ENCODE peak calls at places on chromosomes 5 and 9, in seven cellular contexts. R, C, O, Q, U, D and K are unnamed samples.

GRCh38 chr5:137146402-137146889 is 352.7 kb downstream of the SPOCK1 start:
- DNase-seq in O (no peak), C (peak), Q (no peak), U (peak), D (peak), R (no peak), K (no peak)

GRCh38 chr9:71721786-71722295 is 46.5 kb downstream of the CEMIP2 start:
- DNase-seq in C (no peak), O (no peak), Q (no peak), U (no peak), D (no peak), R (no peak), K (no peak)

GRCh38 chr5:370959-371810 is 49.7 kb downstream of the AHRR start:
- DNase-seq in C (peak), U (no peak), O (no peak), D (no peak), Q (no peak), R (peak), K (no peak)

GRCh38 chr9:114988962-114989599 is 58.7 kb upstream of the TNFSF8 start:
- DNase-seq in O (no peak), C (no peak), R (no peak), Q (no peak), D (no peak), U (no peak), K (peak)

GRCh38 chr9:112322701-112323377 is 10.6 kb downstream of the PTBP3 start:
- DNase-seq in Q (no peak), C (no peak), D (no peak), R (no peak), U (no peak), O (no peak), K (no peak)

GRCh38 chr5:115297043-115297442 is 589 bp upstream of the CCDC112 start:
- DNase-seq in U (peak), C (peak), D (no peak), O (no peak), Q (no peak), R (no peak), K (no peak)

GRCh38 chr5:134994560-134995156 is 27.0 kb downstream of the CATSPER3 start:
- DNase-seq in Q (no peak), R (no peak), C (no peak), O (no peak), D (no peak), U (no peak), K (no peak)

GRCh38 chr5:69271376-69271775 is 36.7 kb downstream of the CDK7 start:
- DNase-seq in C (peak), U (peak), D (no peak), R (no peak), O (no peak), Q (no peak), K (no peak)

GRCh38 chr9:34518110-34518616 is 4.6 kb downstream of the ENHO start:
- DNase-seq in C (no peak), U (no peak), D (no peak), Q (no peak), O (no peak), R (no peak), K (no peak)

GRCh38 chr5:61401726-61402125 is 69.7 kb downstream of the ZSWIM6 start:
- DNase-seq in Q (no peak), C (peak), U (peak), D (no peak), R (no peak), O (no peak), K (no peak)

GRCh38 chr5:142330026-142330425 is 5.2 kb upstream of the SPRY4 start:
- DNase-seq in O (no peak), R (no peak), U (no peak), C (no peak), Q (no peak), D (no peak), K (no peak)

GRCh38 chr5:160923927-160924705 is 72.1 kb upstream of the ATP10B start:
- DNase-seq in C (no peak), O (no peak), D (no peak), R (no peak), U (no peak), Q (no peak), K (no peak)

GRCh38 chr9:108002296-108003056 is 512.9 kb upstream of the KLF4 start:
- DNase-seq in O (no peak), D (peak), U (no peak), C (no peak), R (no peak), Q (no peak), K (peak)

GRCh38 chr5:65796917-65797316 is 74.9 kb downstream of the NLN start:
- DNase-seq in O (no peak), R (no peak), C (no peak), U (no peak), Q (no peak), D (no peak), K (no peak)

GRCh38 chr9:37976714-37977477 is 73.0 kb upstream of the SLC25A51 start:
- DNase-seq in R (no peak), C (peak), Q (no peak), D (no peak), O (no peak), U (no peak), K (no peak)

GRCh38 chr5:177431317-177432142 is 5.1 kb downstream of the GRK6 start:
- DNase-seq in C (no peak), Q (peak), R (peak), O (no peak), U (no peak), D (no peak), K (peak)

GRCh38 chr9:93054758-93055704 is 3.5 kb upstream of the SUSD3 start:
- DNase-seq in D (no peak), U (no peak), Q (no peak), R (no peak), O (no peak), C (no peak), K (no peak)

GRCh38 chr5:137605377-137605776 is 106.3 kb upstream of the SPOCK1 start:
- DNase-seq in O (no peak), U (peak), D (no peak), Q (no peak), C (peak), R (no peak), K (no peak)

GRCh38 chr9:129677456-129677855 is 12.0 kb downstream of the PRRX2 start:
- DNase-seq in U (no peak), D (no peak), R (no peak), C (no peak), O (no peak), Q (no peak), K (no peak)

GRCh38 chr9:69393425-69393824 is 68.4 kb downstream of the ENTREP1 start:
- DNase-seq in C (no peak), D (no peak), O (no peak), Q (no peak), U (no peak), R (no peak), K (no peak)

GRCh38 chr5:57447656-57448055 is 35.0 kb downstream of the ACTBL2 start:
- DNase-seq in R (no peak), D (no peak), Q (no peak), O (no peak), C (peak), U (no peak), K (no peak)

GRCh38 chr5:171450423-171451246 is 31.2 kb downstream of the FGF18 start:
- DNase-seq in Q (peak), U (peak), R (peak), C (peak), O (no peak), D (no peak), K (no peak)

GRCh38 chr5:160064979-160065619 is 54.2 kb downstream of the PWWP2A start:
- DNase-seq in D (no peak), Q (no peak), C (no peak), O (no peak), R (no peak), U (no peak), K (no peak)

GRCh38 chr9:83477571-83477970 is 60.6 kb downstream of the FRMD3 start:
- DNase-seq in C (peak), Q (no peak), D (no peak), R (no peak), U (no peak), O (no peak), K (no peak)

GRCh38 chr9:4706971-4707622 is 27.7 kb downstream of the CDC37L1 start:
- DNase-seq in Q (no peak), U (no peak), R (no peak), C (no peak), O (no peak), D (no peak), K (no peak)

GRCh38 chr5:84647581-84647980 is 262.9 kb upstream of the EDIL3 start:
- DNase-seq in D (no peak), O (no peak), Q (no peak), R (no peak), C (no peak), U (no peak), K (no peak)

GRCh38 chr5:18745591-18745987 is 1111.3 kb downstream of the TAF11L14 start:
- DNase-seq in C (no peak), Q (no peak), R (no peak), D (no peak), U (peak), O (peak), K (no peak)

GRCh38 chr5:180866296-180866695 is 5.2 kb upstream of the ZFP62 start:
- DNase-seq in C (no peak), Q (no peak), O (no peak), D (no peak), U (no peak), R (no peak), K (no peak)

GRCh38 chr9:4068449-4068848 is 231.4 kb downstream of the GLIS3 start:
- DNase-seq in R (no peak), U (no peak), Q (no peak), D (no peak), O (no peak), C (no peak), K (no peak)

GRCh38 chr9:130112244-130113151 is 58.8 kb downstream of the GPR107 start:
- DNase-seq in Q (no peak), U (no peak), O (no peak), D (no peak), R (no peak), C (no peak), K (no peak)

GRCh38 chr5:68548959-68549676 is 333.6 kb downstream of the PIK3R1 start:
- DNase-seq in U (no peak), R (no peak), D (no peak), Q (no peak), O (no peak), C (peak), K (no peak)

GRCh38 chr5:123705741-123706140 is 193.8 kb downstream of the CSNK1G3 start:
- DNase-seq in D (no peak), R (no peak), C (peak), U (no peak), Q (no peak), O (no peak), K (no peak)

GRCh38 chr9:131522257-131523085 is 8.6 kb downstream of the UCK1 start:
- DNase-seq in U (no peak), C (no peak), D (no peak), R (no peak), O (no peak), Q (no peak), K (no peak)

GRCh38 chr9:4235951-4236804 is 63.7 kb downstream of the GLIS3 start:
- DNase-seq in R (no peak), D (peak), C (peak), Q (no peak), O (no peak), U (peak), K (no peak)

GRCh38 chr9:114004221-114004716 is 73.8 kb downstream of the AMBP start:
- DNase-seq in U (no peak), R (peak), C (no peak), Q (no peak), D (no peak), O (peak), K (no peak)

GRCh38 chr9:136309101-136309801 is 5.4 kb upstream of the CCDC187 start:
- DNase-seq in U (no peak), D (no peak), O (peak), Q (no peak), C (no peak), R (no peak), K (no peak)

GRCh38 chr5:95619518-95620029 is 313 bp upstream of the GPR150 start:
- DNase-seq in U (no peak), Q (no peak), C (no peak), R (no peak), D (no peak), O (no peak), K (no peak)

GRCh38 chr5:18984559-18985080 is 1003.4 kb downstream of the CDH18 start:
- DNase-seq in Q (no peak), O (no peak), R (no peak), C (no peak), U (no peak), D (no peak), K (no peak)